ENCODE peak calls at places on chromosome 11, in seven cellular contexts. W is A549, Z is HepG2, U is HCT116, A is GM23338, T is SK-N-SH, M is GM12878. I is an unnamed sample.

GRCh38 chr11:13336246-13336873 is 58.8 kb downstream of the BMAL1 start:
- DNase-seq in W (peak), M (no peak), Z (no peak), U (no peak), A (no peak), T (no peak), I (no peak)

GRCh38 chr11:96015911-96016565 is 92.1 kb upstream of the MTMR2 start:
- DNase-seq in T (peak), Z (peak), U (no peak), W (no peak), A (peak), M (no peak), I (no peak)

GRCh38 chr11:75079546-75079945 is 17.1 kb downstream of the OR2AT4 start:
- DNase-seq in U (no peak), T (no peak), A (no peak), W (no peak), M (no peak), Z (no peak), I (no peak)

GRCh38 chr11:62444271-62444833 is 25.5 kb downstream of the SCGB1A1 start:
- DNase-seq in U (no peak), M (peak), T (peak), Z (no peak), A (no peak), W (no peak), I (no peak)

GRCh38 chr11:94706211-94706610 is 61.9 kb upstream of the AMOTL1 start:
- DNase-seq in Z (no peak), U (no peak), M (no peak), T (no peak), W (no peak), A (no peak), I (no peak)

GRCh38 chr11:4748435-4748834 is 21.3 kb downstream of the OR51F1 start:
- DNase-seq in Z (no peak), M (no peak), W (no peak), U (no peak), A (no peak), T (no peak), I (no peak)

GRCh38 chr11:111309516-111309915 is 11.2 kb downstream of the POU2AF3 start:
- DNase-seq in A (no peak), Z (no peak), U (no peak), M (no peak), T (no peak), W (no peak), I (no peak)

GRCh38 chr11:110075822-110076208 is 17.4 kb upstream of the ZC3H12C start:
- DNase-seq in W (no peak), T (no peak), M (no peak), U (no peak), A (no peak), Z (no peak), I (no peak)

GRCh38 chr11:132056689-132057088 is 686.3 kb downstream of the NTM start:
- DNase-seq in T (no peak), W (no peak), U (no peak), M (no peak), Z (no peak), A (no peak), I (no peak)

GRCh38 chr11:19727246-19727645 is 14.6 kb downstream of the NAV2 start:
- DNase-seq in Z (no peak), T (peak), A (no peak), W (no peak), M (no peak), U (no peak), I (no peak)

GRCh38 chr11:77129069-77129840 is 1.2 kb downstream of the MYO7A start:
- DNase-seq in A (no peak), Z (no peak), M (no peak), U (no peak), W (no peak), T (no peak), I (no peak)

GRCh38 chr11:92482502-92482901 is 257.9 kb downstream of the FAT3 start:
- DNase-seq in A (peak), W (no peak), T (no peak), U (no peak), Z (no peak), M (no peak), I (no peak)

GRCh38 chr11:11798586-11799438 is 43.0 kb upstream of the USP47 start:
- DNase-seq in M (no peak), A (peak), Z (peak), W (peak), T (peak), U (peak), I (peak)

GRCh38 chr11:120061761-120062560 is 76.0 kb downstream of the TRIM29 start:
- DNase-seq in W (no peak), A (peak), U (no peak), T (no peak), Z (no peak), M (no peak), I (no peak)

GRCh38 chr11:126060651-126061220 is 1.9 kb downstream of the CDON start:
- DNase-seq in M (no peak), U (no peak), T (no peak), Z (peak), A (no peak), W (peak), I (no peak)

GRCh38 chr11:99148352-99148751 is 127.6 kb downstream of the CNTN5 start:
- DNase-seq in Z (no peak), U (no peak), T (no peak), A (no peak), W (no peak), M (no peak), I (no peak)

GRCh38 chr11:31026315-31026714 is 343.2 kb downstream of the DCDC1 start:
- DNase-seq in Z (no peak), T (no peak), M (no peak), W (no peak), A (no peak), U (no peak), I (no peak)

GRCh38 chr11:110901441-110901840 is 189.2 kb upstream of the ARHGAP20 start:
- DNase-seq in T (no peak), M (no peak), W (no peak), A (no peak), Z (no peak), U (no peak), I (no peak)

GRCh38 chr11:130203766-130204702 is 44.5 kb downstream of the ST14 start:
- DNase-seq in M (no peak), W (no peak), U (no peak), A (no peak), T (no peak), Z (no peak), I (no peak)

GRCh38 chr11:79579063-79579462 is 138.2 kb upstream of the TENM4 start:
- DNase-seq in T (no peak), M (no peak), U (no peak), Z (no peak), A (no peak), W (no peak), I (no peak)

GRCh38 chr11:119861160-119861559 is 132.2 kb upstream of the NECTIN1 start:
- DNase-seq in W (no peak), Z (no peak), U (no peak), A (no peak), M (no peak), T (no peak), I (no peak)

GRCh38 chr11:10638285-10638684 is 55.3 kb downstream of the IRAG1 start:
- DNase-seq in T (peak), Z (no peak), W (no peak), U (no peak), A (no peak), M (no peak), I (no peak)

GRCh38 chr11:72763823-72764222 is 11.6 kb upstream of the ARAP1 start:
- DNase-seq in Z (no peak), W (no peak), U (no peak), A (no peak), M (no peak), T (no peak), I (no peak)

DNA sequence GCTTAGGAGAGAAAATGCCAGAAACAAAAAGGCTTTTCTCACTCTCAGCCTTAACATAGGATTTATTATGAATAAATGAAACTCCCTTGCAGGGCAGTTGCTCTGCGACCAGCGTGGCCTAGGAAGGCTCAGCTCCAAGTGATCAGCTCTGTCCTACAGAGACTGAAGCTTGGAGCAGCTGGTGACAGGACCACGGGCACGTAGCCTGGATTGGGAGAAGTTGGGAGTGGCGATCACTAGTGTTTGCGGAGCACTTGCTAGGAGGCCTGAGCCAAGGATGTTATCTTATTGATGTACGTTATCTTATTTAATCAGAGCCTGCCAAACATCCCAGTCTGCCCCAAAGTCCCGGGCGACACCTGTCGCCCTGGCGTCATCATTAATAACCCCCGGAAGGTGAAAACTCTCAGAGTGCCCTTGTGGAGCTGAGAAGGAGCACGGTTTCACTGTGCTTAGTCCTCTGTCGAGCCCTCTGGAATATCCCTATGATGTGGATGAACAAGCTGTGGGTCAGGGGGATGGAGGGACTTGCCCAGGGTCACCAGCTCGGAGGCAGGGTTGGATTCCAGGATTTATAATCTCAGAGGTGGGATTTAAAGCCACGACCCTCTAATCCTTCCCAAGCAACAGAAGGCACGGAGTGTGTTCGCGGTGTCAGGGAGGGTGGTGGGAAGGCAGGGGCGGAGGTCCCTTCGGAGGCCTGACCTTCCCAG is 40.8 kb upstream of the SMIM38 start:
- DNase-seq in M (no peak), U (no peak), W (no peak), Z (no peak), A (no peak), T (no peak), I (no peak)
- H3K4me3 ChIP-seq in M (no peak), U (no peak), W (no peak), Z (no peak), A (no peak), T (no peak), I (no peak)

GRCh38 chr11:65851083-65851579 is 6.8 kb downstream of the CFL1 start:
- DNase-seq in T (peak), M (no peak), W (peak), U (no peak), A (peak), Z (no peak), I (no peak)
- TF ChIP-seq REST in T (no peak), M (no peak), W (no peak), U (no peak), A (no peak), Z (no peak), I (no peak)

GRCh38 chr11:128567130-128567529 is 20.2 kb downstream of the ETS1 start:
- DNase-seq in U (no peak), W (no peak), Z (no peak), A (no peak), M (no peak), T (no peak), I (no peak)
- H3K4me3 ChIP-seq in U (no peak), W (no peak), Z (no peak), A (no peak), M (no peak), T (no peak), I (no peak)

DNA sequence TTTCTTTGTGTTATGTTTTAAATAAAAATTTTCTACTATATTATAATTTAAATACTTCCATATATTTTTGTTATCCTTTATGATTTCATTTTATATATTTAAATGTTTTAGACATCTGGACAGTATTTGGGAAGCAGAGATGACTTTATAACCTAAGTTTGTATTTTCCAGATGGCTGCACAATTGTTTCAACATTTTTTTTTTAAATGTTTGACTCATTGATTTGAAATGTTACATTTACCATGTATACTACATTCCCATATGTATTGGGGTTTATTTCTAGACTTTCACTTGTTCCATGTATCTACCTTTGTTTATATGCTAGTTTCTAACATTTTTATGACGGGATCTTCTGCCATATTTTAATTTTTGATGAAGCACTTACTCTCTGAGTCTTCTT is 766.5 kb downstream of the METTL15 start:
- DNase-seq in W (no peak), T (no peak), M (no peak), U (no peak), Z (no peak), A (no peak), I (no peak)
- TF ChIP-seq REST in W (no peak), T (no peak), M (no peak), U (no peak), Z (no peak), A (no peak), I (no peak)

GRCh38 chr11:44312876-44313275 is 2.9 kb upstream of the ALX4 start:
- DNase-seq in A (no peak), Z (no peak), M (no peak), T (no peak), U (no peak), W (no peak), I (no peak)

GRCh38 chr11:44316388-44317240 is 6.7 kb upstream of the ALX4 start:
- DNase-seq in Z (no peak), M (no peak), T (peak), A (peak), W (peak), U (no peak), I (no peak)

GRCh38 chr11:44313701-44314489 is 4.0 kb upstream of the ALX4 start:
- DNase-seq in T (no peak), W (no peak), A (no peak), M (no peak), U (no peak), Z (no peak), I (no peak)

GRCh38 chr11:44315947-44316387 is 6.0 kb upstream of the ALX4 start:
- DNase-seq in W (peak), T (peak), A (peak), U (no peak), Z (no peak), M (no peak), I (no peak)

GRCh38 chr11:44314733-44315132 is 4.8 kb upstream of the ALX4 start:
- DNase-seq in M (no peak), W (no peak), U (no peak), A (no peak), Z (no peak), T (no peak), I (no peak)
- H3K4me3 ChIP-seq in M (no peak), W (no peak), U (no peak), A (no peak), Z (no peak), T (no peak), I (no peak)

GRCh38 chr11:7577883-7578242 is 64.1 kb downstream of the PPFIBP2 start:
- DNase-seq in M (no peak), U (no peak), A (peak), T (peak), Z (no peak), W (no peak), I (no peak)
- TF ChIP-seq REST in M (no peak), U (no peak), A (no peak), T (no peak), Z (no peak), W (no peak), I (no peak)

GRCh38 chr11:104799251-104799650 is 99.0 kb downstream of the CASP12 start:
- DNase-seq in T (no peak), M (peak), A (no peak), W (no peak), U (no peak), Z (no peak), I (no peak)
- H3K4me3 ChIP-seq in T (no peak), M (no peak), A (no peak), W (no peak), U (no peak), Z (no peak), I (no peak)